ENCODE peak calls at places on chromosomes 5 and 9, in six cellular contexts. M is GM12891, G is GM12878, X is K562, K is H1, R is HepG2. E is an unnamed sample.
A peak's percentile ranks its signal among the peaks of the same experiment; 100 is the strongest.

GRCh38 chr5:88144219-88145040 is 124.2 kb downstream of the TMEM161B start:
- DNase-seq in X (no peak), R (no peak), M (no peak), G (no peak), K (no peak), E (no peak)

GRCh38 chr9:74096420-74096819 is 400.7 kb upstream of the RORB start:
- DNase-seq in R (no peak), X (no peak), M (no peak), K (no peak), G (no peak), E (no peak)

GRCh38 chr9:113999256-114000062 is 78.6 kb downstream of the AMBP start:
- DNase-seq in G (no peak), M (no peak), K (no peak), X (no peak), R (no peak), E (no peak)

GRCh38 chr5:11400312-11400711 is 503.9 kb downstream of the CTNND2 start:
- DNase-seq in K (no peak), X (no peak), G (no peak), R (no peak), M (no peak), E (no peak)

GRCh38 chr9:107638922-107639321 is 149.4 kb upstream of the KLF4 start:
- DNase-seq in X (no peak), R (no peak), G (no peak), M (no peak), K (no peak), E (no peak)

GRCh38 chr9:13845460-13845859 is 468.5 kb downstream of the NFIB start:
- DNase-seq in K (no peak), X (no peak), G (no peak), R (no peak), M (no peak), E (no peak)

GRCh38 chr5:178589180-178590140 is 733 bp downstream of the COL23A1 start:
- DNase-seq in M (peak; percentile 43), R (no peak), K (no peak), X (peak; percentile 43), G (no peak), E (no peak)

GRCh38 chr5:95861858-95862561 is 39.5 kb upstream of the GLRX start:
- DNase-seq in K (no peak), X (no peak), R (no peak), G (no peak), M (no peak), E (no peak)

GRCh38 chr5:151094054-151094858 is 13.4 kb upstream of the TNIP1 start:
- DNase-seq in X (no peak), R (no peak), K (no peak), G (no peak), M (no peak), E (peak; percentile 54)

GRCh38 chr5:135721548-135722090 is 112.8 kb upstream of the SLC25A48 start:
- DNase-seq in R (no peak), K (no peak), X (no peak), G (no peak), M (no peak), E (no peak)

GRCh38 chr9:106324596-106325280 is 538.2 kb upstream of the ZNF462 start:
- DNase-seq in X (no peak), G (no peak), M (no peak), R (no peak), K (no peak), E (no peak)
- TF ChIP-seq TAF1 in X (no peak), G (no peak), M (no peak), R (no peak), K (no peak), E (no peak)

DNA sequence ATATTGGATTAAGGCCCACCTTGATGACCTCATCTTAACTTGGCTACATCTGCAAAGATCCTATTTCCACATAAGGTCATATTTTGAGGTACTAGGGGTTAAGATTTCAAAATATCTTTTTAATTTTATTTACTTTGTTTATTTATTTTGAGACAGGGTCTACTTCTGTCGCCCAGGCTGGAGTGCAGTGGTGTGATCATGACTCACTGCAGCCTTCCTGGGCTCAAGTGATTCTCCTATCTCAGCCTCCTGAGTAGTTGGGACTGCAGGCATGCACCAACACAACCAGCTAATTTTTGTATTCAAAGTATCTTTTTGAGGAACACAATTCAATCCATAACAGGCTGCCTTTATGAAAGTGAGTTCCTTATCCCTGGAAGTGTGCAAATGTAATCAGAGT is 212.3 kb downstream of the PALM2AKAP2 start:
- DNase-seq in X (no peak), K (no peak), G (no peak), M (no peak), R (no peak), E (no peak)
- TF ChIP-seq POLR2A in X (no peak), K (no peak), G (no peak), M (no peak), R (no peak), E (no peak)

DNA sequence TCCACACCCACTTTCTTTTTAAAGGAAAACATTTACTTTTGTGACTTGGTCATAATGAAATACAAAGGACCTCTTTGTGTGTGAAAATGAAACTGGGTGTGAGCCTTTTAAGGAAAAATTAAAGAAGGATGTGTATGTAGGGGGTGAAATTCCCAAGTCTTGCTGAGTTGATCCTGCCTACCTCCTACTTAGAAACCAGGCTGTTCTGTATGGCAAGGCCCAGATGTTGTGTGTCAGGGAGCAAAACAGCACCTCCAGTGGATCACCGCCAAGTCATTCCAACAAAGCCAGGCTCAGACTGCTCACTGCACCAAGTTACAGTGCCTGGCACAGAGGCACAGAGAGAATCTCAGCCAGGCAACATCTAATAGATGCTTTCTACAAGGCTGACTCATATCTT is 198.5 kb upstream of the FBN2 start:
- DNase-seq in G (no peak), K (no peak), X (no peak), R (no peak), M (no peak), E (no peak)
- TF ChIP-seq TAF1 in G (no peak), K (no peak), X (no peak), R (no peak), M (no peak), E (no peak)

GRCh38 chr5:54528633-54529032 is 11.1 kb downstream of the SNX18 start:
- DNase-seq in G (no peak), X (no peak), M (no peak), K (no peak), R (no peak), E (no peak)

GRCh38 chr5:54524704-54525103 is 7.1 kb downstream of the SNX18 start:
- DNase-seq in R (no peak), X (no peak), G (no peak), M (no peak), K (no peak), E (no peak)

GRCh38 chr5:54525692-54526091 is 8.1 kb downstream of the SNX18 start:
- DNase-seq in X (no peak), M (no peak), R (no peak), G (no peak), K (no peak), E (no peak)

GRCh38 chr5:54525226-54525625 is 7.7 kb downstream of the SNX18 start:
- DNase-seq in X (no peak), R (no peak), M (no peak), K (no peak), G (no peak), E (no peak)

GRCh38 chr5:54526604-54527359 is 9.2 kb downstream of the SNX18 start:
- DNase-seq in K (no peak), X (no peak), M (no peak), R (no peak), G (no peak), E (no peak)
- TF ChIP-seq POLR2A in K (no peak), X (no peak), M (no peak), R (no peak), G (no peak), E (no peak)

GRCh38 chr5:138068742-138069375 is 15.0 kb upstream of the WNT8A start:
- DNase-seq in K (peak; percentile 59), M (peak; percentile 58), R (peak; percentile 59), G (peak; percentile 28), X (peak; percentile 77), E (peak; percentile 40)

GRCh38 chr5:138064526-138064925 is 19.3 kb upstream of the WNT8A start:
- DNase-seq in R (no peak), G (no peak), M (no peak), K (no peak), X (no peak), E (no peak)

DNA sequence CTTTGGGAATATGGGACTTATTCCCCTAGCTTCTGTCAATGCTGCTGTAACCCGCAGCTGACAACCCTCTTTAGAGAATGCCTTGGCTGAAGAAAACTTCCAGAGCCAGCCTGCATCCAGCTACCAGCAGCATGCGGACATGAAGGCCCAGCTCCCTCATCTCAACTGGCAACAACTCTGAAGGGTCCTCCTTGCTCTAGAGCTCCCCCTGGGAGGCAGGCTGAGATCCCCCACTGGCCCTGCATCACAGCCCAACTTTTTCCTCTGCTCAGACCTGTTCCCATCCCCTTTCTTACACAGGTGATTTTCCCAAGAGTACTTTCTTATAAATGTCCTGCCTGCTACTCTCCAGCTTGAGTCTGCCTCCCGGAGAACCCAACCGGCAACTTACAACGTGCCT is 18.7 kb upstream of the WNT8A start:
- DNase-seq in R (no peak), G (no peak), K (peak; percentile 23), M (no peak), X (no peak), E (no peak)
- TF ChIP-seq TAF1 in R (no peak), G (no peak), K (no peak), M (no peak), X (no peak), E (no peak)

GRCh38 chr5:142769793-142770649 is at the start of gene ARHGAP26:
- DNase-seq in M (peak; percentile 92), G (peak; percentile 70), X (peak; percentile 96), R (peak; percentile 93), K (peak; percentile 94), E (peak; percentile 82)
- TF ChIP-seq POLR2A in M (no peak), G (peak; percentile 91), X (no peak), R (peak; percentile 92), K (peak; percentile 87), E (no peak)

DNA sequence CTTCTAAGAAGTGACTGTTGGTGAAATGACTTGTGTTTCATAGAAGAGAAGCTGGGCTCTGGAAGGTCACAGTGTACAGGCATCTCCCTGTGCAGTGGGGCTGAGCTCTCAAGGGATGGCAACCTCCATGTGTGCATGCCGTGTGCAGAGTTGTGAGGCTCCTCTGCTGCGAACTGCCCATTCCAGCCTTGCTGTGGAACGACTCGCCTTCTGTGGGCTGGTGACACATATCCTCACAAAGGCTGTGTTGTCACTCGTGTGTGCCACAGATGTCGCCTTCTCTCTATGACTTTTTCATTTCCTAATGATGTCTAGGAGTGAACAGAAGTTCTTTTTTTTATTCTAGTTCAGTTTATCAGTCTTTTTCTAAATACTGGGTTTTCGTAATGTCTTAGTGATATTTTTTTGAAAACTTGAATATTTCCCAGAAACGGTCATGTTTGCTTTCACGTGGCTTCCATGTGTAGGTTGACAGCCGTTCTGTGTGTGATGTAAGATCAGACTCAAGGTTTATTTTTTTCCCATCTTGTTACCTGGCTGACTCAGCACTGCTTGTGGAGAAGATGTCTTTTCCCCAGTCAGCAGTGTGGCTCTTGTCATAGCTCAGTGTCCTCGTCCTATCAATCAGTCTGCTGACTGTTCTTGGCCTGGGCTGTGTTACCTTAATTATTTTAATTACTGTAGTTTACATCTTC is 57.3 kb upstream of the CACNA1B start:
- DNase-seq in M (no peak), X (no peak), G (no peak), K (no peak), R (no peak), E (no peak)
- TF ChIP-seq TAF1 in M (no peak), X (no peak), G (no peak), K (no peak), R (no peak), E (no peak)

GRCh38 chr5:172769598-172770373 is 1.2 kb downstream of the DUSP1 start:
- DNase-seq in X (no peak), G (no peak), K (no peak), M (no peak), R (no peak), E (no peak)
- TF ChIP-seq POLR2A in X (no peak), G (no peak), K (no peak), M (no peak), R (no peak), E (no peak)